ENCODE peak calls at places on chromosome 17, in four cellular contexts. U, Q, I and J are unnamed samples.

GRCh38 chr17:18259621-18260331 is 686 bp upstream of the MIEF2 start:
- DNase-seq in U (no peak), Q (no peak), I (no peak), J (no peak)

GRCh38 chr17:16247589-16247984 is 30.6 kb downstream of the PIGL start:
- DNase-seq in U (no peak), Q (no peak), I (no peak), J (no peak)

GRCh38 chr17:45984368-45984767 is 14.7 kb upstream of the STH start:
- DNase-seq in U (no peak), Q (no peak), I (no peak), J (no peak)

GRCh38 chr17:17693253-17693954 is 12.1 kb downstream of the RAI1 start:
- DNase-seq in U (no peak), Q (no peak), I (no peak), J (peak; percentile 63)

GRCh38 chr17:11608396-11608795 is 10.1 kb downstream of the DNAH9 start:
- DNase-seq in U (no peak), Q (no peak), I (no peak), J (no peak)

GRCh38 chr17:57634713-57635465 is 110.2 kb downstream of the CCDC182 start:
- DNase-seq in U (no peak), Q (no peak), I (no peak), J (no peak)

GRCh38 chr17:16980813-16981731 is 9.2 kb upstream of the TNFRSF13B start:
- DNase-seq in U (no peak), Q (no peak), I (no peak), J (no peak)

GRCh38 chr17:44095647-44096496 is 25.3 kb downstream of the G6PC3 start:
- DNase-seq in U (peak; percentile 42), Q (no peak), I (no peak), J (peak; percentile 97)

GRCh38 chr17:59561042-59561441 is 4.4 kb upstream of the DHX40 start:
- DNase-seq in U (no peak), Q (no peak), I (no peak), J (no peak)

GRCh38 chr17:40490289-40490853 is 11.1 kb downstream of the TNS4 start:
- DNase-seq in U (no peak), Q (no peak), I (no peak), J (no peak)

GRCh38 chr17:57489321-57489720 is 233.0 kb downstream of the MSI2 start:
- DNase-seq in U (no peak), Q (no peak), I (no peak), J (no peak)

GRCh38 chr17:61680921-61681320 is 89.9 kb upstream of the NACA2 start:
- DNase-seq in U (no peak), Q (no peak), I (no peak), J (no peak)

GRCh38 chr17:71484546-71484945 is 636.3 kb upstream of the SOX9 start:
- DNase-seq in U (no peak), Q (no peak), I (no peak), J (no peak)

GRCh38 chr17:44218344-44219125 is 940 bp downstream of the UBTF start:
- DNase-seq in U (peak; percentile 70), Q (peak; percentile 74), I (peak; percentile 82), J (peak; percentile 99)

GRCh38 chr17:40485851-40486512 is 15.4 kb downstream of the TNS4 start:
- DNase-seq in U (no peak), Q (no peak), I (no peak), J (peak; percentile 95)

GRCh38 chr17:62179525-62180161 is 114.6 kb upstream of the MED13 start:
- DNase-seq in U (no peak), Q (no peak), I (no peak), J (peak; percentile 51)

GRCh38 chr17:35735036-35735805 is 3.8 kb downstream of the RASL10B start:
- DNase-seq in U (no peak), Q (no peak), I (no peak), J (no peak)

GRCh38 chr17:77235370-77236080 is 94.8 kb downstream of the SEC14L1 start:
- DNase-seq in U (peak; percentile 59), Q (no peak), I (no peak), J (peak; percentile 93)

GRCh38 chr17:68792042-68792685 is 163.0 kb downstream of the ABCA8 start:
- DNase-seq in U (no peak), Q (no peak), I (no peak), J (no peak)

GRCh38 chr17:66829386-66829864 is 5.5 kb upstream of the CACNG5 start:
- DNase-seq in U (peak; percentile 35), Q (no peak), I (no peak), J (peak; percentile 56)

GRCh38 chr17:35515027-35515426 is 22.5 kb downstream of the SLFN12L start:
- DNase-seq in U (no peak), Q (no peak), I (no peak), J (no peak)

GRCh38 chr17:7281074-7281952 is at the start of gene SLC2A4:
- DNase-seq in U (peak; percentile 97), Q (peak; percentile 58), I (peak; percentile 72), J (peak; percentile 91)

GRCh38 chr17:35188111-35188510 is 6.1 kb downstream of the SLC35G3 start:
- DNase-seq in U (no peak), Q (no peak), I (no peak), J (no peak)

GRCh38 chr17:4833178-4833940 is at the start of gene MINK1:
- DNase-seq in U (peak; percentile 95), Q (peak; percentile 79), I (peak; percentile 80), J (peak; percentile 96)

GRCh38 chr17:19657182-19657581 is 8.6 kb downstream of the ALDH3A2 start:
- DNase-seq in U (no peak), Q (no peak), I (no peak), J (no peak)

GRCh38 chr17:49522329-49522890 is 27.3 kb downstream of the NGFR start:
- DNase-seq in U (no peak), Q (no peak), I (no peak), J (no peak)

GRCh38 chr17:68771867-68772515 is 170.8 kb upstream of the FAM20A start:
- DNase-seq in U (peak; percentile 22), Q (no peak), I (no peak), J (no peak)

GRCh38 chr17:21034350-21035235 is 8.2 kb downstream of the USP22 start:
- DNase-seq in U (no peak), Q (peak; percentile 13), I (no peak), J (no peak)

GRCh38 chr17:46822388-46822921 is 4.0 kb upstream of the WNT3 start:
- DNase-seq in U (no peak), Q (no peak), I (no peak), J (no peak)

GRCh38 chr17:73969956-73970355 is 233.5 kb upstream of the RPL38 start:
- DNase-seq in U (no peak), Q (no peak), I (no peak), J (no peak)

GRCh38 chr17:76446449-76447231 is 6.3 kb downstream of the UBE2O start:
- DNase-seq in U (no peak), Q (no peak), I (no peak), J (peak; percentile 82)

GRCh38 chr17:38620551-38621277 is 15.0 kb upstream of the SRCIN1 start:
- DNase-seq in U (no peak), Q (no peak), I (no peak), J (no peak)

GRCh38 chr17:48596000-48596734 is 2.6 kb upstream of the HOXB5 start:
- DNase-seq in U (no peak), Q (no peak), I (no peak), J (no peak)

GRCh38 chr17:66684716-66685115 is 150.2 kb upstream of the CACNG5 start:
- DNase-seq in U (no peak), Q (no peak), I (no peak), J (peak; percentile 5)

GRCh38 chr17:55278173-55278748 is 13.5 kb downstream of the HLF start:
- DNase-seq in U (no peak), Q (no peak), I (no peak), J (no peak)